ENCODE peak calls at places on chromosomes 1 and 21, in five cellular contexts. One of them, this sample, is unnamed.

GRCh38 chr1:114164840-114165543 is 11.3 kb upstream of the SYT6 start:
- DNase-seq in right cardiac atrium: no peak
- DNase-seq in fibroblast of lung: no peak
- DNase-seq in kidney: no peak
- DNase-seq in tibial artery: no peak
- DNase-seq in this sample: no peak

GRCh38 chr1:91680556-91680955 is 179.9 kb downstream of the CDC7 start:
- DNase-seq in right cardiac atrium: no peak
- DNase-seq in fibroblast of lung: no peak
- DNase-seq in tibial artery: no peak
- DNase-seq in kidney: no peak
- DNase-seq in this sample: no peak

GRCh38 chr1:119453021-119453420 is 38.1 kb downstream of the HSD3B2 start:
- DNase-seq in fibroblast of lung: peak
- DNase-seq in right cardiac atrium: no peak
- DNase-seq in tibial artery: no peak
- DNase-seq in kidney: no peak
- DNase-seq in this sample: peak

GRCh38 chr1:208093754-208094719 is 150.1 kb downstream of the PLXNA2 start:
- DNase-seq in tibial artery: peak
- DNase-seq in right cardiac atrium: peak
- DNase-seq in fibroblast of lung: peak
- DNase-seq in kidney: no peak
- DNase-seq in this sample: peak

GRCh38 chr1:19559641-19560040 is 74.3 kb upstream of the CAPZB start:
- DNase-seq in right cardiac atrium: no peak
- DNase-seq in fibroblast of lung: peak
- DNase-seq in tibial artery: no peak
- DNase-seq in kidney: no peak
- DNase-seq in this sample: peak

GRCh38 chr1:17819129-17819802 is 64.1 kb downstream of the ACTL8 start:
- DNase-seq in right cardiac atrium: peak
- DNase-seq in tibial artery: no peak
- DNase-seq in fibroblast of lung: no peak
- DNase-seq in kidney: no peak
- DNase-seq in this sample: no peak

GRCh38 chr1:60878323-60878722 is 204.0 kb upstream of the NFIA start:
- DNase-seq in right cardiac atrium: no peak
- DNase-seq in kidney: no peak
- DNase-seq in fibroblast of lung: no peak
- DNase-seq in tibial artery: no peak
- DNase-seq in this sample: no peak

GRCh38 chr1:26168410-26169167 is at the start of gene C1orf232:
- DNase-seq in tibial artery: no peak
- DNase-seq in kidney: no peak
- DNase-seq in fibroblast of lung: no peak
- DNase-seq in right cardiac atrium: peak
- DNase-seq in this sample: no peak

GRCh38 chr1:161919229-161919628 is 104.4 kb downstream of the OLFML2B start:
- DNase-seq in fibroblast of lung: no peak
- DNase-seq in tibial artery: no peak
- DNase-seq in right cardiac atrium: no peak
- DNase-seq in kidney: no peak
- DNase-seq in this sample: no peak

GRCh38 chr21:44513389-44514217 is 26.4 kb downstream of the KRTAP10-1 start:
- DNase-seq in tibial artery: no peak
- DNase-seq in fibroblast of lung: no peak
- DNase-seq in right cardiac atrium: peak
- DNase-seq in kidney: peak
- DNase-seq in this sample: no peak

GRCh38 chr1:216815239-216815955 is 92.2 kb upstream of the ESRRG start:
- DNase-seq in kidney: no peak
- DNase-seq in tibial artery: no peak
- DNase-seq in right cardiac atrium: peak
- DNase-seq in fibroblast of lung: peak
- DNase-seq in this sample: peak

GRCh38 chr1:48109390-48110009 is 112.3 kb upstream of the TRABD2B start:
- DNase-seq in right cardiac atrium: no peak
- DNase-seq in kidney: no peak
- DNase-seq in tibial artery: no peak
- DNase-seq in fibroblast of lung: peak
- DNase-seq in this sample: peak

DNA sequence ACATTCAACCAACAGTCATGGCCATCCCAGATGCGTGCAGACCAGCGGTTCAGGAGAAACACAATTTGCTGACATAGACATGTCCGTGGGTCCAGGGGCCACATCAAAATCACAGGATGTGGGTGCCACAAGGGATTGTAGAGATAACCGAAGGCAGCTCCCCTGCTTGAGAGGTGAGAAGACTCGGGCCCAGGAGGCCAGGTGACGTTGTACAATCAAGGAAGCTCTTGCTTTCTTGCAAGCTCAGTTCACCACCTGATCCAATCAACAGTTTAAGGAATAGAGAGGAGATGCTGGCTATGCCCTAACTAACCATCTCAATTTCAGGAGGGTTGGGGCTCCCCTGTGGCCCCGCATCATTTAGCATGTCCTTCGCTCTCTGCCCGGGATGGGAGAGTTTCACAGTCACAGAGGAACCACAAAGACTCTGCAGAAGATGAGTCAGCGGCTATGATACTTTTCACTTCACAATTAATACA is 19.5 kb downstream of the UBASH3A start:
- DNase-seq in kidney: peak
- DNase-seq in right cardiac atrium: no peak
- DNase-seq in tibial artery: no peak
- DNase-seq in fibroblast of lung: no peak
- DNase-seq in this sample: no peak
- H3K4me3 ChIP-seq in kidney: no peak
- H3K4me3 ChIP-seq in right cardiac atrium: no peak
- H3K4me3 ChIP-seq in tibial artery: no peak
- H3K4me3 ChIP-seq in fibroblast of lung: no peak
- H3K4me3 ChIP-seq in this sample: no peak

GRCh38 chr1:151562661-151563060 is 22.6 kb downstream of the TUFT1 start:
- DNase-seq in tibial artery: no peak
- DNase-seq in kidney: no peak
- DNase-seq in right cardiac atrium: no peak
- DNase-seq in fibroblast of lung: no peak
- DNase-seq in this sample: no peak
- H3K4me3 ChIP-seq in tibial artery: no peak
- H3K4me3 ChIP-seq in kidney: no peak
- H3K4me3 ChIP-seq in right cardiac atrium: no peak
- H3K4me3 ChIP-seq in fibroblast of lung: no peak
- H3K4me3 ChIP-seq in this sample: no peak

GRCh38 chr1:233261615-233262168 is 33.8 kb downstream of the PCNX2 start:
- DNase-seq in kidney: no peak
- DNase-seq in tibial artery: no peak
- DNase-seq in right cardiac atrium: no peak
- DNase-seq in fibroblast of lung: no peak
- DNase-seq in this sample: no peak
- H3K4me3 ChIP-seq in kidney: no peak
- H3K4me3 ChIP-seq in tibial artery: no peak
- H3K4me3 ChIP-seq in right cardiac atrium: no peak
- H3K4me3 ChIP-seq in fibroblast of lung: no peak
- H3K4me3 ChIP-seq in this sample: no peak

GRCh38 chr1:151843398-151843797 is 3.8 kb upstream of the C2CD4D start:
- DNase-seq in right cardiac atrium: no peak
- DNase-seq in tibial artery: no peak
- DNase-seq in fibroblast of lung: no peak
- DNase-seq in kidney: no peak
- DNase-seq in this sample: no peak

GRCh38 chr1:151849871-151850270 is 3.6 kb downstream of the THEM5 start:
- DNase-seq in right cardiac atrium: no peak
- DNase-seq in kidney: no peak
- DNase-seq in fibroblast of lung: no peak
- DNase-seq in tibial artery: no peak
- DNase-seq in this sample: no peak

GRCh38 chr1:151846062-151846568 is 6.5 kb upstream of the C2CD4D start:
- DNase-seq in fibroblast of lung: peak
- DNase-seq in kidney: no peak
- DNase-seq in right cardiac atrium: no peak
- DNase-seq in tibial artery: no peak
- DNase-seq in this sample: peak

GRCh38 chr1:151847867-151848596 is 5.5 kb downstream of the THEM5 start:
- DNase-seq in kidney: no peak
- DNase-seq in fibroblast of lung: no peak
- DNase-seq in tibial artery: no peak
- DNase-seq in right cardiac atrium: peak
- DNase-seq in this sample: no peak

GRCh38 chr1:151846686-151847227 is 6.8 kb downstream of the THEM5 start:
- DNase-seq in right cardiac atrium: no peak
- DNase-seq in fibroblast of lung: no peak
- DNase-seq in tibial artery: peak
- DNase-seq in kidney: no peak
- DNase-seq in this sample: no peak
- H3K4me3 ChIP-seq in right cardiac atrium: no peak
- H3K4me3 ChIP-seq in fibroblast of lung: no peak
- H3K4me3 ChIP-seq in tibial artery: no peak
- H3K4me3 ChIP-seq in kidney: no peak
- H3K4me3 ChIP-seq in this sample: no peak

This sample was measured in choroid plexus epithelial cell.